ENCODE peak calls at places on chromosomes 11 and 22, in six cellular contexts. K is DND-41, G is adrenal gland, H is A549, N is tibial artery, F is fibroblast of pulmonary artery. E is an unnamed sample.

GRCh38 chr22:43345761-43346261 is 2.6 kb upstream of the SCUBE1 start:
- DNase-seq in G (no peak), H (no peak), N (no peak), K (no peak), F (no peak), E (no peak)

GRCh38 chr11:16587670-16588069 is 150.8 kb upstream of the C11orf58 start:
- DNase-seq in N (no peak), G (no peak), F (no peak), K (no peak), H (no peak), E (no peak)

GRCh38 chr11:66268953-66269906 is 791 bp downstream of the RAB1B start:
- DNase-seq in H (peak), F (peak), G (peak), K (no peak), N (no peak), E (no peak)

GRCh38 chr22:17549183-17549582 is 14.1 kb upstream of the SLC25A18 start:
- DNase-seq in H (no peak), F (no peak), K (no peak), N (no peak), G (no peak), E (no peak)

GRCh38 chr11:19498986-19499669 is 213.5 kb upstream of the NAV2 start:
- DNase-seq in N (no peak), F (peak), G (no peak), H (no peak), K (no peak), E (peak)

GRCh38 chr11:1943977-1944376 is 3.2 kb upstream of the MRPL23 start:
- DNase-seq in H (no peak), N (no peak), K (no peak), G (peak), F (peak), E (no peak)

GRCh38 chr11:113114452-113115027 is 153.3 kb downstream of the NCAM1 start:
- DNase-seq in N (peak), H (no peak), K (peak), F (peak), G (peak), E (no peak)

GRCh38 chr11:65856689-65857499 is 1.1 kb downstream of the CFL1 start:
- DNase-seq in K (peak), H (no peak), G (peak), F (peak), N (peak), E (no peak)

GRCh38 chr11:95549276-95549675 is 240.3 kb downstream of the FAM76B start:
- DNase-seq in N (no peak), K (no peak), G (no peak), H (no peak), F (no peak), E (no peak)

GRCh38 chr22:39683639-39684038 is 113.1 kb downstream of the CACNA1I start:
- DNase-seq in K (no peak), F (no peak), G (no peak), H (no peak), N (no peak), E (no peak)

GRCh38 chr11:87628161-87628560 is 547.1 kb downstream of the RAB38 start:
- DNase-seq in G (no peak), N (no peak), F (no peak), H (no peak), K (no peak), E (no peak)

GRCh38 chr22:37218771-37219411 is 6.6 kb upstream of the SSTR3 start:
- DNase-seq in N (no peak), G (no peak), K (peak), H (no peak), F (no peak), E (no peak)

GRCh38 chr11:11363674-11364073 is 10.6 kb upstream of the CSNK2A3 start:
- DNase-seq in F (no peak), G (no peak), H (no peak), N (no peak), K (no peak), E (no peak)

GRCh38 chr11:1834791-1835670 is at the start of gene SYT8:
- DNase-seq in F (no peak), K (no peak), G (peak), H (no peak), N (no peak), E (no peak)

GRCh38 chr11:105177658-105178057 is 38.1 kb upstream of the CARD18 start:
- DNase-seq in F (peak), H (no peak), G (no peak), K (no peak), N (no peak), E (no peak)

GRCh38 chr22:41245917-41246499 is 5.3 kb upstream of the CHADL start:
- DNase-seq in H (no peak), G (no peak), N (no peak), K (no peak), F (no peak), E (no peak)

GRCh38 chr22:21937041-21937820 is 15.4 kb downstream of the PPM1F start:
- DNase-seq in N (peak), G (peak), H (no peak), F (no peak), K (no peak), E (no peak)

GRCh38 chr22:20422271-20422958 is 15.2 kb downstream of the SCARF2 start:
- DNase-seq in N (no peak), K (peak), F (no peak), G (no peak), H (no peak), E (no peak)

GRCh38 chr22:42277988-42278776 is 7.7 kb upstream of the TCF20 start:
- DNase-seq in N (no peak), K (no peak), H (no peak), F (no peak), G (no peak), E (no peak)

DNA sequence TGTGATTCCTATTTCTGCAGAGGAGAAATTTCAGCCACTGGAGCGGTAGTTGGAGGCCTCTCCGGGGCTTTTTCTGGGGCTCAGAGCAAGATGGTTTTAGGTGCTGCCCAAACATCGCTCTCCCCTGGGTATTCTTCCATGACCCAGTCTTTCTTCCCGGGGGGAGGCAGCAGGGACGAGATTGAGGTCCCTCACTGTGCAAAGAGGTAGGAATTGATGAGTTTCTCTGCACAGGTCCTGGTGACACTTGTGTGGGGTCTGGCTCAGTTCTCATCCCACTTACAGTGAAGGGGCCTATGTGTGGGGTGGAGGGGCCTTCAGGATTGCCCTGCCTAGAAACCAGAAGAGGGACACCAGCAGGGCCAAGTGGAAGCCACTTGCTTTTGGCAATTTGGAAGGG is 138.6 kb upstream of the SYT13 start:
- DNase-seq in G (no peak), K (no peak), N (no peak), F (no peak), H (no peak), E (no peak)
- H3K4me3 ChIP-seq in G (no peak), K (no peak), N (no peak), F (no peak), H (no peak), E (no peak)

DNA sequence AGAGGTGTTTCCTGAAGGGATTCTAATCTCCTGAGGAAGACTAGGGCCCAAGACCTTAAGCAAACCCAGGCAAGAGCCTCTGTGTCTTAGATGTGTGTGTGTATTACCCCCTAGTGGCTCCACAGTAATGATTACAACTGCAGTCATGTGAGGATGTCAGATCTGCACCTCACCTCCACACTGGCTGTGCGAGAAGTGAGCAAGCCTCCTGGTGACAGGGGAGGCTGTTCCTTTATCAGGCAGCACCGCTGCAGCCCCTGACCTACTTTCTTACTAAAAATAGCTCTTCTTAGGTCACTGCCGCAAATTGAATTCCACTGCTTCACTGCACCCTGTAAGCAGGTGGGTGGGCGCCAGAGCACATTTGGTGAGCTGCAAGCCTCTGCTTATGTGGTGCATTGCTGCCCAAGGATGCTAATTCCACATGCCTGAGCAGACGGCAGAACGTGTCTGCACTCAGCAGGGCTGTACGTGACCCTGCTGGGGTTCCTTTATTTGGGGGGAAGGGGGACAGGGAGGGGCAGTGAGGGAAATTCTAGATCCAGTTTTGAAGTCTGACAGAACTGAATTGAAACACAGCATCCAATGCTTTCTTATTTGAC is 112.4 kb downstream of the KCNC1 start:
- DNase-seq in F (peak), K (no peak), G (peak), H (no peak), N (no peak), E (peak)
- TF ChIP-seq CTCF in F (peak), K (peak), G (no peak), H (no peak), N (no peak), E (peak)

GRCh38 chr22:28885939-28886338 is 2.6 kb downstream of the ZNRF3 start:
- DNase-seq in F (no peak), K (no peak), G (no peak), H (no peak), N (no peak), E (no peak)
- H3K4me3 ChIP-seq in F (no peak), K (no peak), G (no peak), H (peak), N (no peak), E (peak)

GRCh38 chr11:117356126-117356761 is 28.6 kb downstream of the CEP164 start:
- DNase-seq in G (no peak), H (no peak), K (no peak), F (no peak), N (no peak), E (no peak)
- TF ChIP-seq CTCF in G (no peak), H (no peak), K (no peak), F (no peak), N (no peak), E (peak)

GRCh38 chr11:69499216-69499945 is 17.9 kb downstream of the LINC01488 start:
- DNase-seq in N (no peak), G (no peak), K (no peak), H (no peak), F (no peak), E (no peak)

GRCh38 chr11:69498614-69499175 is 17.2 kb downstream of the LINC01488 start:
- DNase-seq in K (no peak), F (no peak), N (no peak), G (no peak), H (no peak), E (no peak)

GRCh38 chr11:69500285-69501120 is 19.0 kb downstream of the LINC01488 start:
- DNase-seq in G (peak), F (no peak), K (no peak), N (no peak), H (no peak), E (no peak)

GRCh38 chr11:69501121-69501489 is 19.6 kb downstream of the LINC01488 start:
- DNase-seq in N (no peak), G (no peak), F (no peak), K (no peak), H (no peak), E (no peak)

GRCh38 chr11:69499946-69500284 is 18.5 kb downstream of the LINC01488 start:
- DNase-seq in N (no peak), H (no peak), G (no peak), K (no peak), F (no peak), E (no peak)
- H3K4me3 ChIP-seq in N (no peak), H (no peak), G (no peak), K (no peak), F (no peak), E (no peak)

DNA sequence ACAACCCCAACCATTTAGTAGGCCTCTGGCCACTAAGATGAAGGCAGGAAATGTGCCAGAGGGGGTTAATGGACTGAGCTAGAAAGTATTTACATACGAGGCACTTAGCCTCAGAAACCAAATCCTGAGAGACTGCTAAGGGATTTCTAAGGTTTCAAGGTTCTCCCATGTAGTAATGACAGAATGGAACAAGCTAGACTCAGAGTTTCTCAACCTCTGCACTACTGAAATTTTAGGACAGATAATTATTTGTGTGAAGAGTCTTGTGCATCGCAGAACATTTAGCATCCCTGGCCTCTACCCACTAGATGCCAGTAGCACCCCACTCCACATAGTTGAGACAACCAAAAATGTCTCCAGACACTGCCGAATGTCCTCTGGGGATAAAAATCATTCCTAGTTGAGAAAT is 54.8 kb upstream of the CHRM4 start:
- DNase-seq in G (no peak), F (no peak), K (no peak), N (no peak), H (no peak), E (no peak)
- TF ChIP-seq CTCF in G (peak), F (peak), K (no peak), N (no peak), H (no peak), E (peak)

GRCh38 chr22:50143096-50143495 is 27.4 kb upstream of the PANX2 start:
- DNase-seq in K (no peak), G (no peak), F (no peak), H (no peak), N (no peak), E (no peak)

GRCh38 chr22:50148166-50148500 is 22.4 kb upstream of the PANX2 start:
- DNase-seq in G (no peak), F (no peak), K (no peak), N (no peak), H (no peak), E (no peak)

GRCh38 chr22:50144005-50144614 is 26.4 kb upstream of the PANX2 start:
- DNase-seq in G (no peak), K (no peak), F (no peak), N (no peak), H (no peak), E (no peak)

GRCh38 chr22:50146440-50147228 is 23.9 kb upstream of the PANX2 start:
- DNase-seq in H (peak), G (peak), N (peak), K (no peak), F (peak), E (peak)

GRCh38 chr22:50145741-50146439 is 24.6 kb upstream of the PANX2 start:
- DNase-seq in H (no peak), F (no peak), G (no peak), K (no peak), N (no peak), E (no peak)
- H3K4me3 ChIP-seq in H (no peak), F (no peak), G (no peak), K (no peak), N (no peak), E (no peak)

DNA sequence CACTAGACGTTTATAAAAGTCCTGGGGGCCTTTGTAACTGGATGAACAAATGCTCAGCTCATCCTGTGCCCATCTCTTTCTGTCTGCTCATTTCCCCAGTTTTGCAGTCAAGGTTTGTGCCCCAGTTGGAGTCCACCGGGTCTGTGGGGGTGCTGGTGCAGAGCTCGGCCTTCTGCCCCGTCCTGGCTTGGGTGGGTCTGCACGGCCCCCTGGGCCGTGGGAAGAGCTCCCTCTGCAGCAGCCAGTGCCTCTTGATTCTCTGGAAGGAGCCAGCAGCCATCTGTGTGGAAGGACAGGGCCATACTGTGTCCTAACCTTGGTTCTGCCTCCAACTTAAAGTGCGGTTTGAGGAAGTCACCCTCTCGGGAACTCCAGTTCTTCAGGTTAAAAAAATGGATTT is 140.2 kb downstream of the NTM start:
- DNase-seq in H (no peak), K (no peak), F (no peak), N (no peak), G (no peak), E (no peak)
- TF ChIP-seq CTCF in H (no peak), K (no peak), F (no peak), N (no peak), G (no peak), E (no peak)

GRCh38 chr22:50184541-50185383 is 951 bp upstream of the TRABD start:
- DNase-seq in H (no peak), N (no peak), F (no peak), K (no peak), G (no peak), E (no peak)
- H3K4me3 ChIP-seq in H (no peak), N (peak), F (peak), K (peak), G (peak), E (peak)